ENCODE peak calls at places on chromosomes 3 and 15, in six cellular contexts. One of them, this sample, is unnamed.

GRCh38 chr3:154758109-154758868 is 321.8 kb upstream of the MME start:
- DNase-seq in A549: peak
- DNase-seq in spleen: no peak
- DNase-seq in H54: no peak
- DNase-seq in testis: no peak
- DNase-seq in body of pancreas: no peak
- DNase-seq in this sample: no peak

GRCh38 chr3:148955544-148956346 is 35.6 kb upstream of the GYG1 start:
- DNase-seq in H54: no peak
- DNase-seq in testis: peak
- DNase-seq in body of pancreas: peak
- DNase-seq in A549: peak
- DNase-seq in spleen: no peak
- DNase-seq in this sample: peak

GRCh38 chr3:4495294-4496110 is 2.4 kb downstream of the ITPR1 start:
- DNase-seq in A549: no peak
- DNase-seq in H54: no peak
- DNase-seq in testis: no peak
- DNase-seq in spleen: no peak
- DNase-seq in body of pancreas: no peak
- DNase-seq in this sample: peak

GRCh38 chr3:10697918-10698317 is 118.1 kb upstream of the SLC6A11 start:
- DNase-seq in A549: no peak
- DNase-seq in H54: no peak
- DNase-seq in spleen: no peak
- DNase-seq in body of pancreas: no peak
- DNase-seq in testis: peak
- DNase-seq in this sample: no peak

GRCh38 chr15:31235298-31236183 is 91.1 kb upstream of the KLF13 start:
- DNase-seq in testis: peak
- DNase-seq in spleen: peak
- DNase-seq in H54: no peak
- DNase-seq in A549: peak
- DNase-seq in body of pancreas: peak
- DNase-seq in this sample: peak

GRCh38 chr3:125958511-125959316 is 10.3 kb upstream of the ROPN1B start:
- DNase-seq in spleen: no peak
- DNase-seq in H54: no peak
- DNase-seq in A549: no peak
- DNase-seq in testis: peak
- DNase-seq in body of pancreas: no peak
- DNase-seq in this sample: no peak

GRCh38 chr15:34241376-34242350 is 16.8 kb downstream of the EMC4 start:
- DNase-seq in H54: no peak
- DNase-seq in testis: no peak
- DNase-seq in spleen: no peak
- DNase-seq in A549: peak
- DNase-seq in body of pancreas: peak
- DNase-seq in this sample: peak

GRCh38 chr3:122563717-122564025 is 429 bp downstream of the PARP9 start:
- DNase-seq in A549: no peak
- DNase-seq in spleen: no peak
- DNase-seq in testis: peak
- DNase-seq in H54: no peak
- DNase-seq in body of pancreas: peak
- DNase-seq in this sample: peak

GRCh38 chr15:43463542-43463941 is 29.4 kb downstream of the TP53BP1 start:
- DNase-seq in A549: no peak
- DNase-seq in H54: no peak
- DNase-seq in spleen: no peak
- DNase-seq in testis: no peak
- DNase-seq in body of pancreas: no peak
- DNase-seq in this sample: no peak

GRCh38 chr3:33167716-33168339 is 50.8 kb downstream of the SUSD5 start:
- DNase-seq in H54: no peak
- DNase-seq in body of pancreas: no peak
- DNase-seq in A549: no peak
- DNase-seq in testis: no peak
- DNase-seq in spleen: no peak
- DNase-seq in this sample: no peak

GRCh38 chr15:67403428-67403827 is 117.5 kb upstream of the C15orf61 start:
- DNase-seq in body of pancreas: no peak
- DNase-seq in A549: no peak
- DNase-seq in spleen: no peak
- DNase-seq in testis: no peak
- DNase-seq in H54: no peak
- DNase-seq in this sample: no peak

GRCh38 chr15:73283341-73283962 is 85.3 kb downstream of the HCN4 start:
- DNase-seq in testis: no peak
- DNase-seq in body of pancreas: no peak
- DNase-seq in A549: no peak
- DNase-seq in spleen: no peak
- DNase-seq in H54: no peak
- DNase-seq in this sample: no peak

GRCh38 chr15:49255966-49256759 is 86.1 kb downstream of the GALK2 start:
- DNase-seq in H54: no peak
- DNase-seq in A549: no peak
- DNase-seq in testis: no peak
- DNase-seq in spleen: no peak
- DNase-seq in body of pancreas: no peak
- DNase-seq in this sample: no peak

GRCh38 chr3:152244156-152244888 is 24.4 kb upstream of the MBNL1 start:
- DNase-seq in A549: no peak
- DNase-seq in body of pancreas: no peak
- DNase-seq in spleen: no peak
- DNase-seq in testis: no peak
- DNase-seq in H54: no peak
- DNase-seq in this sample: peak

GRCh38 chr3:122784436-122784835 is 9.2 kb downstream of the HSPBAP1 start:
- DNase-seq in spleen: no peak
- DNase-seq in H54: peak
- DNase-seq in testis: no peak
- DNase-seq in body of pancreas: no peak
- DNase-seq in A549: no peak
- DNase-seq in this sample: no peak

GRCh38 chr3:117692416-117692995 is 982.9 kb downstream of the TUSC7 start:
- DNase-seq in body of pancreas: no peak
- DNase-seq in spleen: no peak
- DNase-seq in testis: no peak
- DNase-seq in A549: no peak
- DNase-seq in H54: no peak
- DNase-seq in this sample: no peak

GRCh38 chr15:99845009-99845408 is 111.8 kb upstream of the LYSMD4 start:
- DNase-seq in body of pancreas: no peak
- DNase-seq in A549: no peak
- DNase-seq in testis: no peak
- DNase-seq in H54: no peak
- DNase-seq in spleen: no peak
- DNase-seq in this sample: no peak

GRCh38 chr3:124333931-124334640 is 342.2 kb upstream of the ROPN1 start:
- DNase-seq in spleen: no peak
- DNase-seq in A549: no peak
- DNase-seq in H54: no peak
- DNase-seq in testis: no peak
- DNase-seq in body of pancreas: no peak
- DNase-seq in this sample: no peak

GRCh38 chr3:99686955-99687612 is 48.7 kb downstream of the COL8A1 start:
- DNase-seq in body of pancreas: peak
- DNase-seq in A549: peak
- DNase-seq in H54: peak
- DNase-seq in testis: peak
- DNase-seq in spleen: no peak
- DNase-seq in this sample: peak

DNA sequence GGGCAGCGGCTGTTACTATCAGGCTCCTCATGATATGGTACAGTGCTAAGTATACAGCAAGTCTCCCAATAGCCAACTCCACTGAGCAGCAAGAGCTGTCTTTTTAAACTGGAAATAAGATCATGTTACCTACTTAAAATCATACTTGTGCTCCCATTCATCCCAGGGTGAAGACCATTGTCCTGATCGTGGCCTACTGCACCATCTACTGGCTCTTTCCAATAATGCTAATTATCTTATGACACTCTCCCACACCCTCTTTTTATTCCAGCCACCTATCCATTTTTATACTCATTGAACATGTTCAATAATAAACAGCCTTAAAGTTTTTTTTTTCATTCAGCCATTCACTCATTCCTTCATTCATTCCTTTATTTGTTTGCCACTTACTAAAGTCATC is 117.7 kb downstream of the GBE1 start:
- DNase-seq in A549: peak
- DNase-seq in testis: peak
- DNase-seq in body of pancreas: no peak
- DNase-seq in spleen: no peak
- DNase-seq in H54: no peak
- DNase-seq in this sample: peak
- TF ChIP-seq POLR2A in A549: no peak
- TF ChIP-seq POLR2A in testis: no peak
- TF ChIP-seq POLR2A in body of pancreas: no peak
- TF ChIP-seq POLR2A in spleen: no peak
- TF ChIP-seq POLR2A in H54: no peak
- TF ChIP-seq POLR2A in this sample: no peak

GRCh38 chr15:78049691-78050440 is 27.6 kb downstream of the TBC1D2B start:
- DNase-seq in body of pancreas: no peak
- DNase-seq in A549: no peak
- DNase-seq in H54: no peak
- DNase-seq in testis: peak
- DNase-seq in spleen: peak
- DNase-seq in this sample: no peak
- TF ChIP-seq POLR2A in body of pancreas: no peak
- TF ChIP-seq POLR2A in A549: no peak
- TF ChIP-seq POLR2A in H54: no peak
- TF ChIP-seq POLR2A in testis: no peak
- TF ChIP-seq POLR2A in spleen: no peak
- TF ChIP-seq POLR2A in this sample: no peak

DNA sequence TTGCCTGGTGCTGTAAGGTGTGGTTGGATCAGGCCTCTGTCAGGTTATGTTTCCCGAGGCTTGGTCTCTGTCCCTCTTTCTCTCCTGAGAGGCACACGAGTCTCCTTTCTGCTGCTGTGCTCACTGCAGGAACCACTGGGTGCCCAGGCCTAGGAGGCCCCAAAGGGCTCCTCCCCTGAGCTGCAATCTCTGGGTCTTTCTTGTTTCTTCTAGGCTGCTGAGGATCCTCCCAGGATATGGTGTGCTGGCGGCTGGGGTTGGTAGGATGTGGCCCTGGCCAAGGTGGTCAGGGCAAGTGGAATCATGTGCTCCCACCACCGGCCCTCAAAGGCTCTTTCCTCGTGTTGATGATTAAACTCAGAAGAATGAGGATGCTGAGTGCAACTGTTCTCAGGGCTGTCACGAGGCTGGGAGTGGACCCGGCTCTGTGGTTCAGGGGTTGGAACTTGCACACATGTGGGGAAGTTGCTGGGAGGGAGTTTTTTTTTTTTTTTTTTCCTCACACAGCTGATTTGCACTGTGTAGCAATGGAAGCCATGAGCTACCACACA is 43.6 kb upstream of the CTSH start:
- DNase-seq in H54: peak
- DNase-seq in testis: peak
- DNase-seq in A549: peak
- DNase-seq in spleen: peak
- DNase-seq in body of pancreas: peak
- DNase-seq in this sample: no peak
- TF ChIP-seq POLR2A in H54: no peak
- TF ChIP-seq POLR2A in testis: no peak
- TF ChIP-seq POLR2A in A549: no peak
- TF ChIP-seq POLR2A in spleen: no peak
- TF ChIP-seq POLR2A in body of pancreas: no peak
- TF ChIP-seq POLR2A in this sample: no peak

GRCh38 chr3:149971403-149972075 is 844 bp upstream of the PFN2 start:
- DNase-seq in spleen: peak
- DNase-seq in body of pancreas: peak
- DNase-seq in testis: peak
- DNase-seq in A549: no peak
- DNase-seq in H54: peak
- DNase-seq in this sample: no peak

GRCh38 chr3:149975919-149976318 is 5.2 kb upstream of the PFN2 start:
- DNase-seq in testis: no peak
- DNase-seq in spleen: no peak
- DNase-seq in body of pancreas: no peak
- DNase-seq in A549: no peak
- DNase-seq in H54: no peak
- DNase-seq in this sample: peak

DNA sequence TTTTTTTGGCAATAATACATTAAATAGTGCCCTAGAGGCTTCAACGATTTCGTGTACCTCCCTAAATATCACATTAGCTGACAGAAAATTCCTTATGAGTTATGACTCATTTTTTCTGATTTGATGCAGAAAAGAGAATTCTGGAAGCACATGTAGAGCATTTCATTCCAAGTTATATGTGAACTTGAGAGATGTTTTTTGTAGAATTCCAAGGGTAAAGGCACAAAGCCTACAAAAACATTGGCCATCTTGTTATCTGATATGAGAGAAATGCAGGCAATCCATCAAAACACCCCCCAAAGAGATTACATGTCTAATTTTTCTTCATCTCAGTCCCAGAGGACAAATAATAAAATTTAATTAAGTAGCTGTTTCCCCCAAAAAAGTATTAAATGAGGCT is 6.7 kb upstream of the PFN2 start:
- DNase-seq in H54: no peak
- DNase-seq in body of pancreas: no peak
- DNase-seq in testis: no peak
- DNase-seq in spleen: no peak
- DNase-seq in A549: no peak
- DNase-seq in this sample: no peak
- TF ChIP-seq POLR2A in H54: no peak
- TF ChIP-seq POLR2A in body of pancreas: no peak
- TF ChIP-seq POLR2A in testis: no peak
- TF ChIP-seq POLR2A in spleen: no peak
- TF ChIP-seq POLR2A in A549: no peak
- TF ChIP-seq POLR2A in this sample: no peak